ENCODE peak calls at places on chromosome 19, in nine cellular contexts. B is brain microvascular endothelial cell, O is mesendoderm, N is posterior vena cava, Q is left lung, Y is NCI-H1105 treated with DMSO at 0.1 percent for 48 hours, T is retina, U is choroid plexus epithelial cell, S is naive B cell. X is an unnamed sample.

GRCh38 chr19:49555600-49556411 is 24.6 kb downstream of the NOSIP start:
- DNase-seq in B (no peak), O (peak), N (peak), Q (peak), Y (no peak), T (no peak), U (peak), S (no peak), X (no peak)

GRCh38 chr19:5271145-5271544 is 69.5 kb downstream of the PTPRS start:
- DNase-seq in B (no peak), O (peak), N (no peak), Q (peak), Y (no peak), T (no peak), U (peak), S (no peak), X (peak)

GRCh38 chr19:45315304-45315703 is 7.4 kb downstream of the CKM start:
- DNase-seq in B (no peak), O (no peak), N (no peak), Q (no peak), Y (no peak), T (no peak), U (no peak), S (no peak), X (no peak)

GRCh38 chr19:2329162-2329505 is 650 bp downstream of the SPPL2B start:
- DNase-seq in B (no peak), O (no peak), N (no peak), Q (no peak), Y (no peak), T (no peak), U (no peak), S (no peak), X (no peak)

GRCh38 chr19:11384778-11385129 is 640 bp upstream of the EPOR start:
- DNase-seq in B (no peak), O (no peak), N (no peak), Q (no peak), Y (no peak), T (no peak), U (no peak), S (no peak), X (peak)

GRCh38 chr19:1130801-1131717 is 27.3 kb downstream of the GPX4 start:
- DNase-seq in B (no peak), O (no peak), N (no peak), Q (no peak), Y (no peak), T (peak), U (no peak), S (no peak), X (no peak)

GRCh38 chr19:1259206-1259872 is 9.8 kb upstream of the CIRBP start:
- DNase-seq in B (no peak), O (peak), N (peak), Q (peak), Y (no peak), T (peak), U (peak), S (peak), X (peak)

GRCh38 chr19:5694952-5695648 is 5.0 kb downstream of the RPL36 start:
- DNase-seq in B (no peak), O (no peak), N (peak), Q (no peak), Y (no peak), T (no peak), U (no peak), S (no peak), X (no peak)

GRCh38 chr19:42092350-42092749 is 16.4 kb downstream of the ZNF574 start:
- DNase-seq in B (no peak), O (peak), N (no peak), Q (no peak), Y (peak), T (no peak), U (no peak), S (peak), X (peak)

GRCh38 chr19:13850910-13851753 is 25.8 kb upstream of the NANOS3 start:
- DNase-seq in B (peak), O (peak), N (peak), Q (peak), Y (no peak), T (no peak), U (peak), S (no peak), X (peak)

GRCh38 chr19:34576292-34576691 is 94.7 kb downstream of the WTIP start:
- DNase-seq in B (no peak), O (no peak), N (no peak), Q (no peak), Y (no peak), T (no peak), U (no peak), S (no peak), X (no peak)

GRCh38 chr19:45179063-45179847 is 671 bp downstream of the BLOC1S3 start:
- DNase-seq in B (no peak), O (no peak), N (no peak), Q (peak), Y (peak), T (no peak), U (peak), S (no peak), X (peak)

GRCh38 chr19:15062036-15062435 is 12.8 kb downstream of the CASP14 start:
- DNase-seq in B (no peak), O (no peak), N (no peak), Q (no peak), Y (no peak), T (no peak), U (no peak), S (no peak), X (no peak)

GRCh38 chr19:41192574-41193419 is at the start of gene CYP2S1:
- DNase-seq in B (no peak), O (peak), N (no peak), Q (peak), Y (no peak), T (peak), U (no peak), S (no peak), X (no peak)

GRCh38 chr19:1266818-1267440 is 2.2 kb upstream of the CIRBP start:
- DNase-seq in B (no peak), O (peak), N (peak), Q (peak), Y (peak), T (peak), U (peak), S (peak), X (peak)

GRCh38 chr19:49014870-49015255 is 2.0 kb downstream of the LHB start:
- DNase-seq in B (no peak), O (no peak), N (no peak), Q (no peak), Y (no peak), T (no peak), U (no peak), S (no peak), X (no peak)

GRCh38 chr19:47179643-47180310 is 49.1 kb downstream of the SAE1 start:
- DNase-seq in B (no peak), O (no peak), N (no peak), Q (no peak), Y (no peak), T (no peak), U (no peak), S (no peak), X (no peak)

GRCh38 chr19:48636859-48637448 is at the start of gene DBP:
- DNase-seq in B (no peak), O (no peak), N (peak), Q (peak), Y (peak), T (no peak), U (no peak), S (no peak), X (peak)

GRCh38 chr19:55670280-55671053 is 4.6 kb upstream of the EPN1 start:
- DNase-seq in B (no peak), O (no peak), N (no peak), Q (peak), Y (no peak), T (no peak), U (no peak), S (no peak), X (no peak)

GRCh38 chr19:7970716-7971448 is 27.4 kb upstream of the TIMM44 start:
- DNase-seq in B (peak), O (peak), N (peak), Q (peak), Y (no peak), T (peak), U (peak), S (no peak), X (peak)

GRCh38 chr19:36489920-36490415 is 607 bp upstream of the ZNF566 start:
- DNase-seq in B (peak), O (peak), N (peak), Q (peak), Y (peak), T (no peak), U (peak), S (peak), X (peak)

GRCh38 chr19:50794074-50794777 is 4.0 kb downstream of the ACP4 start:
- DNase-seq in B (no peak), O (no peak), N (no peak), Q (no peak), Y (peak), T (peak), U (peak), S (no peak), X (peak)

GRCh38 chr19:11382898-11383705 is 1.0 kb downstream of the EPOR start:
- DNase-seq in B (no peak), O (peak), N (peak), Q (peak), Y (peak), T (peak), U (peak), S (peak), X (peak)